ENCODE peak calls at places on chromosomes 16 and 17, in ten cellular contexts. G, H, I, T, D, W, K, C, N and R are unnamed samples.

GRCh38 chr17:50198026-50198669 is 3.3 kb downstream of the COL1A1 start:
- DNase-seq in G (no peak), W (peak; percentile 79), H (peak; percentile 55), N (no peak), D (peak; percentile 76), T (peak; percentile 48), I (peak; percentile 65), K (peak; percentile 91), C (peak; percentile 76), R (no peak)

GRCh38 chr17:82333279-82334171 is at the start of gene SECTM1:
- DNase-seq in W (no peak), I (peak; percentile 44), C (peak; percentile 51), N (no peak), T (peak; percentile 21), K (peak; percentile 51), G (no peak), D (peak; percentile 41), H (peak; percentile 51), R (no peak)

GRCh38 chr16:9008335-9009260 is 44.9 kb upstream of the USP7 start:
- DNase-seq in I (peak; percentile 78), T (peak; percentile 57), K (peak; percentile 65), D (peak; percentile 74), N (no peak), G (no peak), W (peak; percentile 87), H (peak; percentile 85), C (peak; percentile 46), R (no peak)

GRCh38 chr16:6068063-6068462 is 970.5 kb upstream of the EEF2KMT start:
- DNase-seq in W (no peak), H (no peak), K (no peak), N (no peak), T (no peak), C (no peak), I (no peak), D (no peak), G (no peak), R (no peak)

GRCh38 chr17:47164263-47164662 is 24.8 kb downstream of the CDC27 start:
- DNase-seq in N (no peak), I (no peak), T (no peak), H (no peak), C (no peak), K (no peak), G (no peak), W (no peak), D (no peak), R (no peak)

GRCh38 chr17:66675991-66676371 is 158.9 kb upstream of the CACNG5 start:
- DNase-seq in G (no peak), K (no peak), C (no peak), D (peak; percentile 19), W (no peak), T (peak; percentile 59), I (no peak), N (no peak), H (no peak), R (no peak)

GRCh38 chr16:55469821-55470532 is 9.0 kb upstream of the MMP2 start:
- DNase-seq in N (no peak), T (no peak), H (no peak), W (no peak), I (no peak), G (no peak), C (no peak), D (no peak), K (no peak), R (no peak)

GRCh38 chr17:10754109-10754508 is 24.3 kb upstream of the TMEM220 start:
- DNase-seq in I (no peak), C (no peak), T (no peak), N (no peak), G (no peak), K (peak; percentile 52), W (no peak), D (peak; percentile 28), H (peak; percentile 37), R (no peak)

GRCh38 chr17:74012465-74012864 is 191.0 kb upstream of the RPL38 start:
- DNase-seq in C (no peak), D (no peak), G (no peak), T (no peak), K (no peak), N (no peak), H (no peak), I (no peak), W (no peak), R (no peak)

GRCh38 chr17:74010903-74011302 is 192.6 kb upstream of the RPL38 start:
- DNase-seq in I (no peak), K (no peak), C (no peak), N (no peak), D (no peak), G (no peak), H (no peak), T (no peak), W (no peak), R (no peak)

GRCh38 chr17:74015316-74015715 is 188.2 kb upstream of the RPL38 start:
- DNase-seq in C (no peak), H (no peak), I (no peak), N (no peak), W (no peak), K (no peak), D (no peak), G (no peak), T (no peak), R (no peak)

GRCh38 chr17:74008196-74008595 is 195.3 kb upstream of the RPL38 start:
- DNase-seq in G (no peak), W (peak; percentile 16), N (no peak), D (no peak), I (no peak), K (peak; percentile 36), T (no peak), C (no peak), H (no peak), R (no peak)

GRCh38 chr17:74011963-74012362 is 191.5 kb upstream of the RPL38 start:
- DNase-seq in G (no peak), K (no peak), N (no peak), W (no peak), T (no peak), C (no peak), I (no peak), H (no peak), D (no peak), R (no peak)
- TF ChIP-seq CTCF in G (no peak), K (no peak), N (no peak), W (no peak), T (no peak), C (no peak), I (no peak), H (no peak), D (no peak), R (no peak)

GRCh38 chr16:87229230-87230192 is 87.7 kb downstream of the C16orf95 start:
- DNase-seq in H (no peak), D (no peak), G (no peak), N (no peak), T (peak; percentile 35), K (no peak), C (no peak), I (no peak), W (no peak), R (no peak)
- TF ChIP-seq CTCF in H (no peak), D (no peak), G (no peak), N (no peak), T (no peak), K (no peak), C (no peak), I (no peak), W (no peak), R (no peak)

GRCh38 chr17:64531955-64532371 is 25.2 kb downstream of the CEP95 start:
- DNase-seq in T (peak; percentile 85), I (no peak), G (peak; percentile 29), C (no peak), W (no peak), N (peak; percentile 56), H (no peak), D (no peak), K (peak; percentile 34), R (peak; percentile 59)

GRCh38 chr17:64533784-64534183 is 27.0 kb downstream of the CEP95 start:
- DNase-seq in K (no peak), H (no peak), D (no peak), G (no peak), T (no peak), C (no peak), W (no peak), I (no peak), N (no peak), R (no peak)

GRCh38 chr17:64532409-64532808 is 25.6 kb downstream of the CEP95 start:
- DNase-seq in K (no peak), N (no peak), W (no peak), D (no peak), H (no peak), C (no peak), G (no peak), T (no peak), I (no peak), R (no peak)

GRCh38 chr17:64535357-64535756 is 28.6 kb downstream of the CEP95 start:
- DNase-seq in N (no peak), C (no peak), H (no peak), W (no peak), D (no peak), G (no peak), I (no peak), K (no peak), T (no peak), R (no peak)

DNA sequence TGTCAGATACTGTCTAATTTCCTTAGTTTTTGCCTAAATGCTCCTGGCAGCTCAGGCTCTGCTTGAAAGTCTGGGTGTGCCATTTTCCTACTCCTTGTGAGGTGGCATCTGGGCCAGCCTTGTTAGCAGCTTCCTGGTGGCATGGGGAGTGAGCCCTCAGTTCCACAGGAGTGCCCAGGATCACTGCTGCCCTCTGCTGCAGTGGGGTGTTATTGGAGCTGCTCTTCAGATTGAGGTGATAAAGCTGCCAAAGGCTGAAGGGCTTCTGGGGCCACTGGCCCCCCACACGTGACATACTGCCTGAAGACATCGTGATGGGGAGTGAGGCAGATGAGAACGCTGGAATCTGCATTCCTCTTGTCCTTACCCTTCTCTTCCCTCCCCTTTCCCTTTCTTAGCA is 27.4 kb downstream of the CEP95 start:
- DNase-seq in T (no peak), C (no peak), K (peak; percentile 45), D (no peak), I (peak; percentile 21), W (peak; percentile 11), N (no peak), H (no peak), G (no peak), R (no peak)
- TF ChIP-seq CTCF in T (no peak), C (peak; percentile 51), K (peak; percentile 54), D (peak; percentile 23), I (no peak), W (no peak), N (peak; percentile 21), H (no peak), G (no peak), R (peak; percentile 27)

GRCh38 chr16:89316701-89317100 is 99.2 kb downstream of the ZNF778 start:
- DNase-seq in N (no peak), I (no peak), K (no peak), W (no peak), C (no peak), H (no peak), G (no peak), D (no peak), T (no peak), R (no peak)

GRCh38 chr16:89318430-89318758 is 100.9 kb downstream of the ZNF778 start:
- DNase-seq in D (no peak), C (no peak), I (no peak), G (no peak), H (no peak), T (no peak), K (no peak), W (no peak), N (no peak), R (no peak)

GRCh38 chr16:89317729-89318429 is 100.4 kb downstream of the ZNF778 start:
- DNase-seq in C (no peak), T (no peak), H (no peak), W (no peak), I (no peak), D (no peak), G (no peak), N (no peak), K (no peak), R (no peak)

GRCh38 chr16:89315791-89316581 is 98.5 kb downstream of the ZNF778 start:
- DNase-seq in W (peak; percentile 28), C (peak; percentile 91), K (peak; percentile 89), I (peak; percentile 55), G (no peak), D (peak; percentile 75), T (peak; percentile 94), N (no peak), H (no peak), R (no peak)

DNA sequence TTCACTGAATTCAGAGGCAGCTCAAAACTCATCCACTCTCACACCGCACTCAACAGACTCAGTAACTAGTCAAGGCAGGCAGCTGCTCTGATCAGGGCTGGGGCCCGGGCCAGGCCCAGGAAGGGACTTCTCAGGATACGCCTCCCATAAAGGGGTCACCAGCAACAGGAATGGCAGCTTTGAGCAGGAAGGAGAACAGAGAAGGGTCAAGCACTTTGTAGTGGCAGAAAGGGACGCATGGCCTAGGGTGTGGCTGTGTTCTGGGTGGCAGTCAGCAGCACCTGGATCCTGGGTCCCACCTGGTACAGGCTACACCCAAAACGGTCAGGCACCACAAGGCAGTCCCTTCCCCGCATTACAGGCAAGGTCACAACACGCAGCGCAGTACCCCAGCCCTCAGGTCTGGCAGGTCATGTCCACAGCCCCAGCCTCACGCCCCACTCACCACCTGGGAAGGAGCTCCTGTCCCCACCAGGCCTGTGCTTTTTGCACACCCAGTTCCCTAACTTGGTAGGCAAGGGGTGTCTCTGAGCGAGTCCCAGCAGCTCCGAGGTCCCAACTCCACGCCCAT is 99.7 kb downstream of the ZNF778 start:
- DNase-seq in C (no peak), N (no peak), K (no peak), G (no peak), H (no peak), W (no peak), T (no peak), I (no peak), D (no peak), R (no peak)
- TF ChIP-seq CTCF in C (no peak), N (no peak), K (no peak), G (no peak), H (no peak), W (no peak), T (no peak), I (no peak), D (no peak), R (no peak)